ENCODE peak calls at places on chromosome 1, in seven cellular contexts. One of them, this sample, is unnamed.

GRCh38 chr1:28830814-28831213 is 18.8 kb downstream of the OPRD1 start:
- DNase-seq in foreskin fibroblast: no peak
- DNase-seq in GM13977: no peak
- DNase-seq in tibial artery: no peak
- DNase-seq in mucosa of descending colon: no peak
- DNase-seq in AG10803: no peak
- DNase-seq in suprapubic skin: no peak
- DNase-seq in this sample: no peak

GRCh38 chr1:183877321-183877720 is 72.4 kb downstream of the RGL1 start:
- DNase-seq in foreskin fibroblast: peak; percentile 50
- DNase-seq in GM13977: no peak
- DNase-seq in tibial artery: peak; percentile 85
- DNase-seq in mucosa of descending colon: peak; percentile 23
- DNase-seq in AG10803: peak; percentile 67
- DNase-seq in suprapubic skin: no peak
- DNase-seq in this sample: no peak

GRCh38 chr1:162878000-162878596 is 17.1 kb upstream of the CCDC190 start:
- DNase-seq in foreskin fibroblast: peak; percentile 81
- DNase-seq in GM13977: peak; percentile 12
- DNase-seq in tibial artery: peak; percentile 76
- DNase-seq in mucosa of descending colon: peak; percentile 65
- DNase-seq in AG10803: peak; percentile 72
- DNase-seq in suprapubic skin: no peak
- DNase-seq in this sample: no peak

GRCh38 chr1:66231162-66232077 is 302.5 kb upstream of the SGIP1 start:
- DNase-seq in foreskin fibroblast: peak; percentile 66
- DNase-seq in GM13977: no peak
- DNase-seq in tibial artery: no peak
- DNase-seq in mucosa of descending colon: no peak
- DNase-seq in AG10803: peak; percentile 43
- DNase-seq in suprapubic skin: no peak
- DNase-seq in this sample: no peak

GRCh38 chr1:111323231-111323630 is 32.6 kb downstream of the CHIA start:
- DNase-seq in foreskin fibroblast: no peak
- DNase-seq in GM13977: no peak
- DNase-seq in tibial artery: no peak
- DNase-seq in mucosa of descending colon: no peak
- DNase-seq in AG10803: no peak
- DNase-seq in suprapubic skin: no peak
- DNase-seq in this sample: no peak

GRCh38 chr1:209497729-209498128 is 85.8 kb upstream of the CAMK1G start:
- DNase-seq in foreskin fibroblast: no peak
- DNase-seq in GM13977: no peak
- DNase-seq in tibial artery: no peak
- DNase-seq in mucosa of descending colon: no peak
- DNase-seq in AG10803: no peak
- DNase-seq in suprapubic skin: no peak
- DNase-seq in this sample: no peak

GRCh38 chr1:55244476-55245109 is 29.4 kb upstream of the USP24 start:
- DNase-seq in foreskin fibroblast: no peak
- DNase-seq in GM13977: no peak
- DNase-seq in tibial artery: no peak
- DNase-seq in mucosa of descending colon: no peak
- DNase-seq in AG10803: peak; percentile 51
- DNase-seq in suprapubic skin: no peak
- DNase-seq in this sample: no peak

GRCh38 chr1:154263465-154264332 is 8.7 kb upstream of the HAX1 start:
- DNase-seq in foreskin fibroblast: no peak
- DNase-seq in GM13977: no peak
- DNase-seq in tibial artery: no peak
- DNase-seq in mucosa of descending colon: no peak
- DNase-seq in AG10803: no peak
- DNase-seq in suprapubic skin: no peak
- DNase-seq in this sample: no peak

GRCh38 chr1:43556772-43557171 is 26.1 kb downstream of the PTPRF start:
- DNase-seq in foreskin fibroblast: no peak
- DNase-seq in GM13977: no peak
- DNase-seq in tibial artery: no peak
- DNase-seq in mucosa of descending colon: no peak
- DNase-seq in AG10803: no peak
- DNase-seq in suprapubic skin: no peak
- DNase-seq in this sample: no peak

GRCh38 chr1:43552813-43553212 is 22.1 kb downstream of the PTPRF start:
- DNase-seq in foreskin fibroblast: no peak
- DNase-seq in GM13977: no peak
- DNase-seq in tibial artery: no peak
- DNase-seq in mucosa of descending colon: peak; percentile 82
- DNase-seq in AG10803: peak; percentile 69
- DNase-seq in suprapubic skin: no peak
- DNase-seq in this sample: no peak

GRCh38 chr1:43552059-43552742 is 21.5 kb downstream of the PTPRF start:
- DNase-seq in foreskin fibroblast: no peak
- DNase-seq in GM13977: no peak
- DNase-seq in tibial artery: no peak
- DNase-seq in mucosa of descending colon: no peak
- DNase-seq in AG10803: no peak
- DNase-seq in suprapubic skin: no peak
- DNase-seq in this sample: no peak

GRCh38 chr1:43551396-43551888 is 20.8 kb downstream of the PTPRF start:
- DNase-seq in foreskin fibroblast: no peak
- DNase-seq in GM13977: no peak
- DNase-seq in tibial artery: no peak
- DNase-seq in mucosa of descending colon: no peak
- DNase-seq in AG10803: no peak
- DNase-seq in suprapubic skin: no peak
- DNase-seq in this sample: no peak

GRCh38 chr1:43554444-43554992 is 23.8 kb downstream of the PTPRF start:
- DNase-seq in foreskin fibroblast: no peak
- DNase-seq in GM13977: no peak
- DNase-seq in tibial artery: no peak
- DNase-seq in mucosa of descending colon: no peak
- DNase-seq in AG10803: peak; percentile 48
- DNase-seq in suprapubic skin: no peak
- DNase-seq in this sample: no peak
- TF ChIP-seq CTCF in foreskin fibroblast: peak; percentile 85
- TF ChIP-seq CTCF in GM13977: peak; percentile 52
- TF ChIP-seq CTCF in tibial artery: no peak
- TF ChIP-seq CTCF in mucosa of descending colon: no peak
- TF ChIP-seq CTCF in AG10803: peak; percentile 68
- TF ChIP-seq CTCF in suprapubic skin: peak; percentile 39
- TF ChIP-seq CTCF in this sample: peak; percentile 58

GRCh38 chr1:176876966-176877515 is 287.5 kb downstream of the ASTN1 start:
- DNase-seq in foreskin fibroblast: no peak
- DNase-seq in GM13977: no peak
- DNase-seq in tibial artery: no peak
- DNase-seq in mucosa of descending colon: no peak
- DNase-seq in AG10803: no peak
- DNase-seq in suprapubic skin: no peak
- DNase-seq in this sample: no peak

GRCh38 chr1:176880954-176881595 is 283.4 kb downstream of the ASTN1 start:
- DNase-seq in foreskin fibroblast: peak; percentile 30
- DNase-seq in GM13977: peak; percentile 56
- DNase-seq in tibial artery: peak; percentile 72
- DNase-seq in mucosa of descending colon: peak; percentile 72
- DNase-seq in AG10803: peak; percentile 68
- DNase-seq in suprapubic skin: peak; percentile 75
- DNase-seq in this sample: no peak

GRCh38 chr1:176879784-176880620 is 284.5 kb downstream of the ASTN1 start:
- DNase-seq in foreskin fibroblast: no peak
- DNase-seq in GM13977: no peak
- DNase-seq in tibial artery: no peak
- DNase-seq in mucosa of descending colon: no peak
- DNase-seq in AG10803: no peak
- DNase-seq in suprapubic skin: no peak
- DNase-seq in this sample: no peak

GRCh38 chr1:176877557-176877956 is 287.0 kb downstream of the ASTN1 start:
- DNase-seq in foreskin fibroblast: no peak
- DNase-seq in GM13977: no peak
- DNase-seq in tibial artery: no peak
- DNase-seq in mucosa of descending colon: no peak
- DNase-seq in AG10803: no peak
- DNase-seq in suprapubic skin: no peak
- DNase-seq in this sample: no peak

DNA sequence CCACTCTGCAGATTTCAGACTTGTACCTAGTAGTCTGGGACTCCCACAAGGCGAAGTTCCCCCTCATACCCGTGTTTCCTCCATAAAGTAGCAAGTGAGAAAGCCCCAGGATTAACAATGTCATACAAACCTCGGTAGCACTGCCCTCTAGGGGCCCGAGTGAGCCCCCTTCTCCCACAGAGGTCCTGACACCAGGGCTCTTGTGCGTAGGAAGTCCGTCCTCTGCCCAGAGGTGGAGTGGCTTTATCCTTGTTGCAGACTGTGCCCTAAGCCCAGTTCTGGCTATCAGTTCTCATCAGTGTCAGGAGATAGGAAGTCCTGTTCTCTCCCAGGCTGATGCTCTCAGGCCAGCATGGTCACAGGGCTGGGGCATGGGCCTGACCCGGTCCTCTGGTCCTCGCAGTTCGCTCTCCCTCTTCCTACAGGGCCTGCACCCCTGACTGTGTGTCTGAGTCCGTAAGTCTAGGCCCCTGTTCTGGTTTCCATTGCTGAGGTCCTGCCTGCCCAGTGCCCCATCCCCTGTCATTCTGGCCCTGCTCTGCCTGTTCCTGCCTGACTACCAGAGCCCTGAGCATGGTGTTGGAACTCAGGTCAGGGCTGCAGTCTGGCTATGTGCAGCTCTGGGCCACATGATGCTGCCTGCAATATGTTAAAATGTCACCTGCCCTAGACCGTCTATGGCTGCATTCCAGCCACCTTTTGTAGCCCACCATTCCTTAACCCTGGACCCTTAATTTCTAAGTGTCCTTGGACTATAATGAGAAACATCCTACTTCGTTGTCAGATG is 285.6 kb downstream of the ASTN1 start:
- DNase-seq in foreskin fibroblast: no peak
- DNase-seq in GM13977: no peak
- DNase-seq in tibial artery: no peak
- DNase-seq in mucosa of descending colon: no peak
- DNase-seq in AG10803: no peak
- DNase-seq in suprapubic skin: no peak
- DNase-seq in this sample: no peak
- TF ChIP-seq CTCF in foreskin fibroblast: no peak
- TF ChIP-seq CTCF in GM13977: no peak
- TF ChIP-seq CTCF in tibial artery: no peak
- TF ChIP-seq CTCF in mucosa of descending colon: no peak
- TF ChIP-seq CTCF in AG10803: no peak
- TF ChIP-seq CTCF in suprapubic skin: no peak
- TF ChIP-seq CTCF in this sample: no peak

GRCh38 chr1:50271968-50272578 is 151.2 kb downstream of the DMRTA2 start:
- DNase-seq in foreskin fibroblast: no peak
- DNase-seq in GM13977: peak; percentile 65
- DNase-seq in tibial artery: no peak
- DNase-seq in mucosa of descending colon: peak; percentile 64
- DNase-seq in AG10803: peak; percentile 13
- DNase-seq in suprapubic skin: no peak
- DNase-seq in this sample: no peak

GRCh38 chr1:50271337-50271736 is 151.9 kb downstream of the DMRTA2 start:
- DNase-seq in foreskin fibroblast: no peak
- DNase-seq in GM13977: no peak
- DNase-seq in tibial artery: no peak
- DNase-seq in mucosa of descending colon: no peak
- DNase-seq in AG10803: no peak
- DNase-seq in suprapubic skin: no peak
- DNase-seq in this sample: no peak

GRCh38 chr1:50272923-50273322 is 150.3 kb downstream of the DMRTA2 start:
- DNase-seq in foreskin fibroblast: no peak
- DNase-seq in GM13977: no peak
- DNase-seq in tibial artery: no peak
- DNase-seq in mucosa of descending colon: no peak
- DNase-seq in AG10803: no peak
- DNase-seq in suprapubic skin: no peak
- DNase-seq in this sample: no peak

GRCh38 chr1:50268049-50268448 is 155.2 kb downstream of the DMRTA2 start:
- DNase-seq in foreskin fibroblast: no peak
- DNase-seq in GM13977: no peak
- DNase-seq in tibial artery: no peak
- DNase-seq in mucosa of descending colon: peak; percentile 23
- DNase-seq in AG10803: no peak
- DNase-seq in suprapubic skin: no peak
- DNase-seq in this sample: no peak

DNA sequence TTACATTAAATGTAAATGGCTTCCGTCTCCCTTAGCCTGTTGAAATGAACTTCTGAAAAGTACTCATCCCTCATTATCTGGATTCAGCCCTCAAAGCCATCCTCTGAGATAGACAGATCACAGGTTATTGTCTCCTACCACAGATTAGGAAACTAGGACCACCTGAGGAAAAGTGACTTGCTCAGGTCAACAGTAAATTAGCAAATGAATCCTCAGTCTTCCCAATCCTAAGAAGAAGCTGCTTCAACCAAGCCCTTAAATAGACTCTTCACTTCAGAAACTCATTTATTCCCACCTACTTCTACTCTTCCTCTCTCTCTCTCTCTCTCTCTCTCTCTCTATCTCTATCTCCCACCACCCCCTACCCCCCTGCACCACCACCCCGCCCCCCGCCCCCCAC is 152.3 kb downstream of the DMRTA2 start:
- DNase-seq in foreskin fibroblast: no peak
- DNase-seq in GM13977: no peak
- DNase-seq in tibial artery: no peak
- DNase-seq in mucosa of descending colon: no peak
- DNase-seq in AG10803: no peak
- DNase-seq in suprapubic skin: no peak
- DNase-seq in this sample: no peak
- TF ChIP-seq CTCF in foreskin fibroblast: no peak
- TF ChIP-seq CTCF in GM13977: no peak
- TF ChIP-seq CTCF in tibial artery: no peak
- TF ChIP-seq CTCF in mucosa of descending colon: no peak
- TF ChIP-seq CTCF in AG10803: no peak
- TF ChIP-seq CTCF in suprapubic skin: no peak
- TF ChIP-seq CTCF in this sample: no peak

GRCh38 chr1:42845866-42846256 is 552 bp upstream of the ZNF691 start:
- DNase-seq in foreskin fibroblast: no peak
- DNase-seq in GM13977: no peak
- DNase-seq in tibial artery: no peak
- DNase-seq in mucosa of descending colon: no peak
- DNase-seq in AG10803: no peak
- DNase-seq in suprapubic skin: no peak
- DNase-seq in this sample: no peak

GRCh38 chr1:42847721-42848470 is 1.5 kb downstream of the ZNF691 start:
- DNase-seq in foreskin fibroblast: no peak
- DNase-seq in GM13977: no peak
- DNase-seq in tibial artery: no peak
- DNase-seq in mucosa of descending colon: no peak
- DNase-seq in AG10803: no peak
- DNase-seq in suprapubic skin: no peak
- DNase-seq in this sample: no peak

GRCh38 chr1:42847111-42847580 is 733 bp downstream of the ZNF691 start:
- DNase-seq in foreskin fibroblast: no peak
- DNase-seq in GM13977: no peak
- DNase-seq in tibial artery: no peak
- DNase-seq in mucosa of descending colon: no peak
- DNase-seq in AG10803: no peak
- DNase-seq in suprapubic skin: no peak
- DNase-seq in this sample: no peak

GRCh38 chr1:42845193-42845592 is 1.2 kb upstream of the ZNF691 start:
- DNase-seq in foreskin fibroblast: no peak
- DNase-seq in GM13977: no peak
- DNase-seq in tibial artery: no peak
- DNase-seq in mucosa of descending colon: no peak
- DNase-seq in AG10803: no peak
- DNase-seq in suprapubic skin: no peak
- DNase-seq in this sample: no peak

DNA sequence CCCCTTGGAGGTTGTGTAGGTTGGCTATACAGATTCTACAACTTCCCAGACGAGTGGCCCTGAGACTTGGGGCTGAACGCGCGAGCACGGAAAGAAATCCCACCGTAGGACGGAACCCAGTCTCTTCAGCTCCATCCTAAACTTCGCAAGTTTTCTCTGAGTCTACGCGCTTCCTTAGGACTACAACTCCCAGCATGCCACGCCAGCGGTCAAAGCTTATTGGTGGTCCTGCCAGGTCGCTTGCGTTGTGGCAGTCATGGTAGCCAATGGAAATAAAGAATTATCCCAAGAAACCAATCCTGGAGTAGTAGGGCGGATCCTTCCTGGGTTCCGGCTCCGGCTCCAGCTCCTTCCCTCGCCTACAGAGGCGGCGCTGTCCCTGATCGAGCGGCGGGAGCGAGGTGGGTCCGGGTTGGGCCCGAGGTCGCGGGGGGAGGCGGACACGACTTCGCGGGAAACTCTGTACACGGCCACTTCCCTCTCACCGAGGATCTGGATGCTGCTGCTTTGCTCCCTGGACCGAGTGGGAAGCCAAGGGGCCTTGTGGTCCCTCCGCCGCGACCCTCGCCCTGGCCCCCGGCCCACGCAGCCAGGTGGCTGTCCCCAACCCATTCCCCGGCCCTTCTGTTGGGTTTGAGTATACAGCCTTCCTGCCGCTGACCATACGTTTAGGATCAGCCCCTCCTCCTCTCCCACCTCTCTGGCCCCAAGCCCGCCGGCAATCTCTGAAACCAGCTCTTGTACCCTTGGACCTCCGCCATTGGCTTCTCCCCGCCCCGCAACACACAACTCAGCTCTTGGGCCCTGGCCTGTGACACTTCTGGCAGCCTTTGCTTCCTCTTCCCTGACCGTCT is at the start of gene ZNF691:
- DNase-seq in foreskin fibroblast: peak; percentile 95
- DNase-seq in GM13977: peak; percentile 93
- DNase-seq in tibial artery: peak; percentile 97
- DNase-seq in mucosa of descending colon: peak; percentile 94
- DNase-seq in AG10803: peak; percentile 97
- DNase-seq in suprapubic skin: peak; percentile 95
- DNase-seq in this sample: peak; percentile 97
- TF ChIP-seq CTCF in foreskin fibroblast: peak; percentile 50
- TF ChIP-seq CTCF in GM13977: peak; percentile 52
- TF ChIP-seq CTCF in tibial artery: peak; percentile 27
- TF ChIP-seq CTCF in mucosa of descending colon: peak; percentile 39
- TF ChIP-seq CTCF in AG10803: peak; percentile 50
- TF ChIP-seq CTCF in suprapubic skin: peak; percentile 48
- TF ChIP-seq CTCF in this sample: peak; percentile 64